ENCODE peak calls at places on chromosomes 6 and 20, in five cellular contexts. J is GM12878, I is K562, B is GM23338, G is HepG2. A is an unnamed sample.

GRCh38 chr6:145887969-145888368 is 73.4 kb upstream of the FBXO30 start:
- DNase-seq in J (no peak), I (peak), B (peak), G (no peak), A (peak)

GRCh38 chr6:72446427-72446826 is 175.4 kb upstream of the KCNQ5 start:
- DNase-seq in J (no peak), I (no peak), B (peak), G (no peak), A (no peak)

GRCh38 chr20:36541227-36542018 is at the start of gene MYL9:
- DNase-seq in J (no peak), I (peak), B (peak), G (no peak), A (no peak)

GRCh38 chr6:70225052-70225451 is 77.8 kb downstream of the COL9A1 start:
- DNase-seq in J (no peak), I (no peak), B (no peak), G (no peak), A (no peak)

GRCh38 chr6:153048631-153049030 is 46.1 kb upstream of the MTRF1L start:
- DNase-seq in J (no peak), I (no peak), B (no peak), G (no peak), A (no peak)

GRCh38 chr6:168284187-168284586 is 35.4 kb downstream of the DACT2 start:
- DNase-seq in J (no peak), I (no peak), B (no peak), G (no peak), A (no peak)

GRCh38 chr6:149079911-149080501 is 237.5 kb upstream of the TAB2 start:
- DNase-seq in J (no peak), I (no peak), B (no peak), G (no peak), A (no peak)

GRCh38 chr6:36336779-36337194 is at the start of gene BNIP5:
- DNase-seq in J (no peak), I (no peak), B (no peak), G (no peak), A (no peak)

GRCh38 chr6:6434151-6434550 is 113.7 kb upstream of the F13A1 start:
- DNase-seq in J (no peak), I (no peak), B (no peak), G (no peak), A (no peak)

GRCh38 chr6:150306290-150306689 is 62.5 kb upstream of the IYD start:
- DNase-seq in J (no peak), I (no peak), B (no peak), G (no peak), A (no peak)

GRCh38 chr20:11275740-11276139 is 601.9 kb upstream of the JAG1 start:
- DNase-seq in J (no peak), I (no peak), B (no peak), G (no peak), A (no peak)

GRCh38 chr6:53112871-53113270 is 35.8 kb downstream of the GCM1 start:
- DNase-seq in J (no peak), I (no peak), B (no peak), G (no peak), A (no peak)

GRCh38 chr6:135995160-135995898 is 143.8 kb downstream of the PDE7B start:
- DNase-seq in J (no peak), I (no peak), B (no peak), G (no peak), A (peak)

GRCh38 chr20:23152902-23153301 is 66.8 kb upstream of the CD93 start:
- DNase-seq in J (no peak), I (no peak), B (no peak), G (no peak), A (no peak)

GRCh38 chr6:3750324-3751018 is 1.0 kb downstream of the PXDC1 start:
- DNase-seq in J (no peak), I (no peak), B (peak), G (peak), A (no peak)

GRCh38 chr6:105817961-105818360 is 268.2 kb upstream of the PRDM1 start:
- DNase-seq in J (no peak), I (no peak), B (no peak), G (no peak), A (no peak)

GRCh38 chr6:133892444-133893323 is 3.8 kb downstream of the TCF21 start:
- DNase-seq in J (no peak), I (no peak), B (peak), G (no peak), A (no peak)

GRCh38 chr6:38599966-38600550 is 39.7 kb downstream of the BTBD9 start:
- DNase-seq in J (no peak), I (no peak), B (no peak), G (no peak), A (no peak)

GRCh38 chr6:15907914-15908518 is 220.9 kb upstream of the MYLIP start:
- DNase-seq in J (no peak), I (peak), B (peak), G (no peak), A (no peak)

GRCh38 chr6:82068721-82069120 is 178.8 kb downstream of the IBTK start:
- DNase-seq in J (no peak), I (no peak), B (no peak), G (no peak), A (no peak)

GRCh38 chr6:35725721-35726438 is 11.0 kb upstream of the ARMC12 start:
- DNase-seq in J (no peak), I (no peak), B (no peak), G (peak), A (no peak)

GRCh38 chr6:14258695-14259655 is 141.4 kb downstream of the CD83 start:
- DNase-seq in J (no peak), I (no peak), B (no peak), G (no peak), A (no peak)

GRCh38 chr20:7579888-7580287 is 360.4 kb downstream of the HAO1 start:
- DNase-seq in J (no peak), I (no peak), B (no peak), G (no peak), A (no peak)

GRCh38 chr6:113169484-113169883 is 687.7 kb upstream of the MARCKS start:
- DNase-seq in J (no peak), I (no peak), B (no peak), G (no peak), A (no peak)

GRCh38 chr6:31727034-31727716 is 1.9 kb downstream of the DDAH2 start:
- DNase-seq in J (no peak), I (peak), B (no peak), G (no peak), A (no peak)

GRCh38 chr20:2118783-2119182 is 17.2 kb downstream of the STK35 start:
- DNase-seq in J (peak), I (peak), B (no peak), G (no peak), A (no peak)

GRCh38 chr6:17808609-17809008 is 101.9 kb upstream of the NUP153 start:
- DNase-seq in J (no peak), I (no peak), B (no peak), G (no peak), A (no peak)

GRCh38 chr6:69138893-69139494 is 503.9 kb downstream of the ADGRB3 start:
- DNase-seq in J (no peak), I (no peak), B (peak), G (no peak), A (no peak)

GRCh38 chr20:62367483-62368302 is 581 bp upstream of the LAMA5 start:
- DNase-seq in J (no peak), I (no peak), B (peak), G (peak), A (no peak)

GRCh38 chr20:40370800-40371199 is 318.2 kb downstream of the MAFB start:
- DNase-seq in J (no peak), I (no peak), B (no peak), G (no peak), A (no peak)

GRCh38 chr6:113009682-113010081 is 662.6 kb downstream of the RFPL4B start:
- DNase-seq in J (no peak), I (no peak), B (no peak), G (no peak), A (no peak)

GRCh38 chr6:116971959-116972358 is 94.9 kb downstream of the RFX6 start:
- DNase-seq in J (no peak), I (peak), B (peak), G (peak), A (peak)

GRCh38 chr20:12970372-12970821 is 38.4 kb upstream of the SPTLC3 start:
- DNase-seq in J (no peak), I (no peak), B (peak), G (peak), A (peak)

GRCh38 chr6:53707108-53707897 is 41.7 kb upstream of the KLHL31 start:
- DNase-seq in J (no peak), I (no peak), B (no peak), G (no peak), A (no peak)

GRCh38 chr6:85241515-85241914 is 208.4 kb upstream of the NT5E start:
- DNase-seq in J (no peak), I (no peak), B (no peak), G (no peak), A (no peak)

GRCh38 chr6:137819740-137820139 is 47.3 kb upstream of the TNFAIP3 start:
- DNase-seq in J (peak), I (no peak), B (no peak), G (no peak), A (no peak)

GRCh38 chr6:144742779-144743178 is 457.6 kb downstream of the UTRN start:
- DNase-seq in J (no peak), I (no peak), B (no peak), G (no peak), A (no peak)

GRCh38 chr6:10962673-10963072 is 75.8 kb downstream of the SYCP2L start:
- DNase-seq in J (no peak), I (no peak), B (no peak), G (no peak), A (no peak)

GRCh38 chr6:158784505-158784904 is 34.7 kb downstream of the EZR start:
- DNase-seq in J (no peak), I (no peak), B (no peak), G (no peak), A (no peak)

GRCh38 chr6:157228421-157229218 is 94.7 kb downstream of the TMEM242 start:
- DNase-seq in J (no peak), I (peak), B (peak), G (no peak), A (no peak)

GRCh38 chr6:157227202-157228166 is 95.8 kb downstream of the TMEM242 start:
- DNase-seq in J (no peak), I (peak), B (peak), G (no peak), A (peak)

GRCh38 chr6:157230971-157231370 is 92.3 kb downstream of the TMEM242 start:
- DNase-seq in J (no peak), I (no peak), B (no peak), G (no peak), A (no peak)

GRCh38 chr6:157229733-157230132 is 93.6 kb downstream of the TMEM242 start:
- DNase-seq in J (no peak), I (no peak), B (peak), G (no peak), A (no peak)

GRCh38 chr6:157229219-157229607 is 94.1 kb downstream of the TMEM242 start:
- DNase-seq in J (no peak), I (no peak), B (peak), G (no peak), A (no peak)
- TF ChIP-seq JUNB in J (no peak), I (no peak), B (no peak), G (no peak), A (no peak)

GRCh38 chr6:46329568-46329967 is 158.8 kb upstream of the ENPP5 start:
- DNase-seq in J (no peak), I (no peak), B (no peak), G (no peak), A (no peak)
- TF ChIP-seq JUNB in J (no peak), I (no peak), B (no peak), G (no peak), A (no peak)

DNA sequence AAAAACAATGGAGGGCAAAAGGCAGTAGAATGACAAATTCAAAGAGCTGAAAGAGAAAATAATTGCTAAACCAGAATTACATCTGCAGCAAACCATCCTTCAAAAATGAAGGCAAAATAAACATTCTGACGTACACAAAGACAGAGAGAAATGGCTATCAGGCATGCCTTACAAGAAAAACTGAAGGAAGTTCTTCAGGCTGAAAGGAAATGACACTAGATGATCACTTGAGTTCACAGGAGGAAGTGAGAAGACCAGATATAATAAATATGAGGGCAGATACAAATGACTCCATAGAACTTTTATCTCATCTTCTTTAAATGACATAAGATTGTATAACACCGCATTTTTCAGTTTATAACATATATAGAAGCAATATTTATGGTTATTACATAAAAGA is 30.0 kb downstream of the DZANK1 start:
- DNase-seq in J (no peak), I (no peak), B (no peak), G (no peak), A (no peak)
- TF ChIP-seq JUNB in J (no peak), I (no peak), B (no peak), G (no peak), A (no peak)

DNA sequence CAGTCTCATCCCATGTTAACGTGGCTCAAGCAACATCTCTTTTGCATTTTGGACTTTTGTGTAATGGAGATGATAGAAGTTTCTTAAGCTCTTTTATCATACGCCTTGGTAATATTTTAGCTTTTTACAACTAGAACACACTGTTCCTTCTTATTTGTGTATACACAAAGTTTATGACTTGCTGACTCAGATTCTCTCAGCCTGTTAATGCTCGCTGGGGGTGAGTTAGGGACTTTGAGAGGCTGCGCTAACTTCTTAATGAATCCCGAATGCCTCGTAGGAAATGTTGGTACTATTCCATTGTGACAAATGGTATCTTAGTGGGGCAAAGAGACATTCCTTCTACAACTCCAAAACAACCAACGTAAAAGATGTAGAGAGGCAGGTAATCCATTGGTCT is 509.7 kb downstream of the DOK5 start:
- DNase-seq in J (no peak), I (no peak), B (no peak), G (no peak), A (no peak)
- TF ChIP-seq JUNB in J (no peak), I (no peak), B (no peak), G (no peak), A (no peak)

DNA sequence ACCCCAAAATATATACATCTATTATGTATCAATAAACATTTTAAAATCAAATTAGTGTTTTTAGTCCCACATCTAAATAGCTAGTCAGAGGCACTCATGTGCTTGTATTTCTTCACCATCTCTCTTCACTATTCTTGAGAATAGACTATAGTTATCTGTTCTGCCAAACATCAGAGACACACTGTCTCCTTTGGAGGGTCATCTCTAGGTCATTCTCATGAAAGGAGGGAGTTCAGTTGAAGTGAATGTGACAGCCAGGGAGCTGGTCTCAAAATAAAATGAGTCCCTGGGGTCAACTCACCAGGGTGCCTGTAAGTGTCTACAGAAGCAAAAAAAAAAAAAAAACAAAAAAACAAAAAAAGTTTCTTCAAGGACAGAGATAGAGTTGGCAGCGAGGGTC is 170.9 kb downstream of the ID4 start:
- DNase-seq in J (no peak), I (peak), B (no peak), G (no peak), A (no peak)
- TF ChIP-seq JUNB in J (no peak), I (no peak), B (no peak), G (no peak), A (no peak)

A was measured in A549.